ENCODE peak calls at places on chromosomes 7 and 10, in four cellular contexts. O is choroid plexus epithelial cell, V is GM23248, T is GM20000. N is an unnamed sample.
A peak's percentile ranks its signal among the peaks of the same experiment; 100 is the strongest.

GRCh38 chr10:11724938-11725776 is 17.0 kb upstream of the ECHDC3 start:
- DNase-seq in O (peak; percentile 90), V (peak; percentile 79), T (peak; percentile 75), N (peak; percentile 78)

GRCh38 chr10:105974803-105975456 is 1189.6 kb downstream of the SORCS1 start:
- DNase-seq in O (peak; percentile 31), V (peak; percentile 54), T (peak; percentile 8), N (peak; percentile 22)

GRCh38 chr7:142745783-142746182 is 3.5 kb upstream of the PRSS1 start:
- DNase-seq in O (no peak), V (no peak), T (no peak), N (no peak)

GRCh38 chr10:107589081-107589480 is 424.6 kb upstream of the SORCS1 start:
- DNase-seq in O (peak; percentile 58), V (no peak), T (no peak), N (peak; percentile 1)

GRCh38 chr7:131164025-131164899 is 163.4 kb upstream of the MKLN1 start:
- DNase-seq in O (peak; percentile 69), V (peak; percentile 91), T (no peak), N (peak; percentile 78)

GRCh38 chr7:131556912-131557457 is 557 bp upstream of the PODXL start:
- DNase-seq in O (no peak), V (no peak), T (no peak), N (no peak)

GRCh38 chr10:28661035-28661434 is 16.3 kb upstream of the BAMBI start:
- DNase-seq in O (peak; percentile 92), V (peak; percentile 91), T (no peak), N (peak; percentile 85)

GRCh38 chr7:2116086-2116810 is 116.5 kb downstream of the MAD1L1 start:
- DNase-seq in O (peak; percentile 63), V (peak; percentile 63), T (no peak), N (peak; percentile 70)

GRCh38 chr10:81502677-81503359 is 372.2 kb upstream of the NRG3 start:
- DNase-seq in O (no peak), V (no peak), T (no peak), N (no peak)

GRCh38 chr7:141979611-141980010 is 6.0 kb upstream of the TAS2R38 start:
- DNase-seq in O (no peak), V (no peak), T (no peak), N (no peak)

GRCh38 chr10:9081253-9081652 is 1026.8 kb downstream of the GATA3 start:
- DNase-seq in O (no peak), V (no peak), T (no peak), N (no peak)

GRCh38 chr7:27251136-27251512 is 8.5 kb downstream of the EVX1 start:
- DNase-seq in O (no peak), V (no peak), T (no peak), N (no peak)

GRCh38 chr7:108442039-108442568 is 14.1 kb downstream of the NRCAM start:
- DNase-seq in O (no peak), V (no peak), T (no peak), N (no peak)

GRCh38 chr7:151558575-151558974 is 38.9 kb upstream of the RHEB start:
- DNase-seq in O (peak; percentile 74), V (peak; percentile 34), T (no peak), N (peak; percentile 37)

GRCh38 chr7:17318146-17318545 is 19.7 kb downstream of the AHR start:
- DNase-seq in O (peak; percentile 80), V (no peak), T (no peak), N (peak; percentile 42)

GRCh38 chr7:21076579-21076978 is 289.9 kb upstream of the SP8 start:
- DNase-seq in O (no peak), V (no peak), T (no peak), N (no peak)

GRCh38 chr7:152370297-152370696 is 65.5 kb downstream of the KMT2C start:
- DNase-seq in O (no peak), V (no peak), T (no peak), N (no peak)

GRCh38 chr7:39609462-39610149 is 13.8 kb upstream of the RALA start:
- DNase-seq in O (no peak), V (peak; percentile 49), T (peak; percentile 58), N (peak; percentile 53)

GRCh38 chr10:132365102-132365501 is 31.9 kb upstream of the PWWP2B start:
- DNase-seq in O (no peak), V (no peak), T (no peak), N (no peak)

GRCh38 chr7:121107923-121108498 is 119.5 kb downstream of the CPED1 start:
- DNase-seq in O (peak; percentile 87), V (peak; percentile 81), T (peak; percentile 34), N (peak; percentile 82)

GRCh38 chr10:29658984-29659769 is 24.4 kb upstream of the SVIL start:
- DNase-seq in O (peak; percentile 100), V (peak; percentile 98), T (peak; percentile 71), N (peak; percentile 98)

GRCh38 chr10:77420942-77421523 is 216.6 kb downstream of the KCNMA1 start:
- DNase-seq in O (no peak), V (no peak), T (no peak), N (no peak)

GRCh38 chr10:130985158-130985753 is 326.3 kb downstream of the TCERG1L start:
- DNase-seq in O (no peak), V (no peak), T (no peak), N (no peak)

GRCh38 chr10:26627320-26627719 is 70.2 kb upstream of the PDSS1 start:
- DNase-seq in O (no peak), V (no peak), T (no peak), N (no peak)

GRCh38 chr7:158296798-158297104 is 290.9 kb downstream of the PTPRN2 start:
- DNase-seq in O (no peak), V (no peak), T (no peak), N (no peak)

GRCh38 chr7:43954524-43955228 is 28.4 kb downstream of the UBE2D4 start:
- DNase-seq in O (peak; percentile 77), V (peak; percentile 77), T (peak; percentile 50), N (peak; percentile 77)

GRCh38 chr7:103524042-103524907 is 78.3 kb upstream of the SLC26A5 start:
- DNase-seq in O (peak; percentile 75), V (peak; percentile 50), T (peak; percentile 12), N (peak; percentile 63)

GRCh38 chr10:119849031-119849789 is 23.4 kb downstream of the MCMBP start:
- DNase-seq in O (peak; percentile 91), V (peak; percentile 39), T (no peak), N (peak; percentile 87)

GRCh38 chr10:64956441-64956840 is 1435.2 kb downstream of the REEP3 start:
- DNase-seq in O (no peak), V (no peak), T (no peak), N (no peak)

GRCh38 chr7:109873296-109873695 is 1217.6 kb upstream of the LRRN3 start:
- DNase-seq in O (no peak), V (no peak), T (no peak), N (no peak)

GRCh38 chr7:867406-868188 is 8.8 kb upstream of the GET4 start:
- DNase-seq in O (peak; percentile 34), V (peak; percentile 96), T (no peak), N (peak; percentile 86)